ENCODE peak calls at places on chromosomes 3 and 15, in seven cellular contexts. One of them, this sample, is unnamed. For H3K9me3, the result is how much of the 10 kb centered on the place peaks cover.

GRCh38 chr3:12922299-12922698 is 80.9 kb upstream of the RPL32 start:
- DNase-seq in cardiac muscle cell: peak
- DNase-seq in tibial nerve: no peak
- DNase-seq in transverse colon: no peak
- DNase-seq in Panc1: no peak
- DNase-seq in GM23248: no peak
- DNase-seq in IMR-90: peak
- DNase-seq in this sample: no peak

GRCh38 chr3:36911990-36912804 is 32.7 kb downstream of the TRANK1 start:
- DNase-seq in cardiac muscle cell: no peak
- DNase-seq in tibial nerve: no peak
- DNase-seq in transverse colon: no peak
- DNase-seq in Panc1: no peak
- DNase-seq in GM23248: peak
- DNase-seq in IMR-90: peak
- DNase-seq in this sample: peak

GRCh38 chr3:16290827-16291196 is 25.8 kb downstream of the OXNAD1 start:
- DNase-seq in cardiac muscle cell: no peak
- DNase-seq in tibial nerve: no peak
- DNase-seq in transverse colon: no peak
- DNase-seq in Panc1: no peak
- DNase-seq in GM23248: peak
- DNase-seq in IMR-90: no peak
- DNase-seq in this sample: no peak

GRCh38 chr3:196051336-196052076 is 30.4 kb downstream of the TFRC start:
- DNase-seq in cardiac muscle cell: no peak
- DNase-seq in tibial nerve: no peak
- DNase-seq in transverse colon: no peak
- DNase-seq in Panc1: no peak
- DNase-seq in GM23248: no peak
- DNase-seq in IMR-90: no peak
- DNase-seq in this sample: no peak

GRCh38 chr3:29683306-29683993 is 402.6 kb downstream of the RBMS3 start:
- DNase-seq in cardiac muscle cell: peak
- DNase-seq in tibial nerve: no peak
- DNase-seq in transverse colon: no peak
- DNase-seq in Panc1: no peak
- DNase-seq in GM23248: peak
- DNase-seq in IMR-90: peak
- DNase-seq in this sample: no peak

GRCh38 chr15:89023311-89023961 is 64.8 kb upstream of the ABHD2 start:
- DNase-seq in cardiac muscle cell: no peak
- DNase-seq in tibial nerve: no peak
- DNase-seq in transverse colon: no peak
- DNase-seq in Panc1: no peak
- DNase-seq in GM23248: peak
- DNase-seq in IMR-90: peak
- DNase-seq in this sample: no peak

GRCh38 chr3:175192536-175192935 is 333.4 kb downstream of the NAALADL2 start:
- DNase-seq in cardiac muscle cell: no peak
- DNase-seq in tibial nerve: no peak
- DNase-seq in transverse colon: no peak
- DNase-seq in Panc1: no peak
- DNase-seq in GM23248: peak
- DNase-seq in IMR-90: peak
- DNase-seq in this sample: no peak

GRCh38 chr3:170751083-170751893 is 118.7 kb downstream of the RPL22L1 start:
- DNase-seq in cardiac muscle cell: no peak
- DNase-seq in tibial nerve: peak
- DNase-seq in transverse colon: peak
- DNase-seq in Panc1: peak
- DNase-seq in GM23248: peak
- DNase-seq in IMR-90: peak
- DNase-seq in this sample: no peak

GRCh38 chr3:2517479-2518188 is 419.0 kb downstream of the CNTN4 start:
- DNase-seq in cardiac muscle cell: no peak
- DNase-seq in tibial nerve: no peak
- DNase-seq in transverse colon: no peak
- DNase-seq in Panc1: no peak
- DNase-seq in GM23248: no peak
- DNase-seq in IMR-90: no peak
- DNase-seq in this sample: no peak

GRCh38 chr3:44208086-44208485 is 33.6 kb upstream of the TOPAZ1 start:
- DNase-seq in cardiac muscle cell: no peak
- DNase-seq in tibial nerve: no peak
- DNase-seq in transverse colon: no peak
- DNase-seq in Panc1: no peak
- DNase-seq in GM23248: no peak
- DNase-seq in IMR-90: no peak
- DNase-seq in this sample: no peak

DNA sequence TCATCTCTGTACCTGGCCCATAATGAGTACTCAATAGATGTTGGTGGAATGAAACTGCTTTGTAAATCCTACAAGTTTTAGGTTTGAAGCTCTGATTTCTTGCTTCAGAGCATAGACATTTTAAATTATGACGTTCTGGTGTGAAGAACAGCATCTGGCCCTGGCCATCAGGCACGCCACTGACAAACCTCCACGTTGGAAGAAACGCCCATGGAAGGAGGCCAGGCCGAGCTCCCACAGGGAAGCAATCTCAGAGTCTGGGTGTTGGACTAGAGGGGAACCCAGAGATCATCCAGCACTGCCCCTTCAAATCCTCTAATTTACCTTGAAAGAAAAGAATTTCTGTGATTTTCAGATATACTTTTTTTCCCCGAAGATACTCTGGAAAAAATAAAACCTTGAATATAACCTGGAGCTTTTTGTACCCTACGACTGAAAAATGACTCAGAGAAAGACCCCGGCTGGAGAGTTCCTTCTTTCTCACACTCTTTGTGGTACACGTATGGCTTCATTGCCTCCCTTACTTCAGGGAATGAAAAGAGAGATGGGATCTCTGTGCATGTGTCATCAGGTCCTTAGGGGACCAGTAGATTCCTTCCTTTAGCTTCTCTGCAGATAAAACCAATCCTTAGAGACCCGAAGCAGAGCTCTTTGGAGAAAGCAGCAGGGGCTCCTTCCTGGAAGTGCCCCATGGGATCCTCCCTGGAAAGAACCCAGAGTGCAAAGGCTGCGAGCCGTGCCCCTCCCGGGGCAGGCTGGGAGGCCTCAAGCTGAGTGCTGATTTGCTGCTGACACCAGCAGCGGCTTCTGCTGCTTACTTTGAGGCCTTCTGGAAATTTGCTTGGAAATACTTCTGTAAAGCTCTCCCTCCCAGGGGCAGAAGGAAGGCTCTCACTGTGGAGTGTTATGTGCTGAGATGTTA is 328.4 kb upstream of the RGMA start:
- DNase-seq in cardiac muscle cell: no peak
- DNase-seq in tibial nerve: no peak
- DNase-seq in transverse colon: no peak
- DNase-seq in Panc1: no peak
- DNase-seq in GM23248: no peak
- DNase-seq in IMR-90: no peak
- DNase-seq in this sample: no peak
- H3K9me3 ChIP-seq in cardiac muscle cell: under half
- H3K9me3 ChIP-seq in tibial nerve: under half
- H3K9me3 ChIP-seq in transverse colon: under half
- H3K9me3 ChIP-seq in Panc1: under half
- H3K9me3 ChIP-seq in GM23248: under half
- H3K9me3 ChIP-seq in IMR-90: under half
- H3K9me3 ChIP-seq in this sample: under half

GRCh38 chr15:23518104-23518503 is 47.4 kb upstream of the MKRN3 start:
- DNase-seq in cardiac muscle cell: no peak
- DNase-seq in tibial nerve: no peak
- DNase-seq in transverse colon: no peak
- DNase-seq in Panc1: no peak
- DNase-seq in GM23248: no peak
- DNase-seq in IMR-90: no peak
- DNase-seq in this sample: no peak

GRCh38 chr15:23516866-23517265 is 48.6 kb upstream of the MKRN3 start:
- DNase-seq in cardiac muscle cell: no peak
- DNase-seq in tibial nerve: no peak
- DNase-seq in transverse colon: no peak
- DNase-seq in Panc1: no peak
- DNase-seq in GM23248: no peak
- DNase-seq in IMR-90: no peak
- DNase-seq in this sample: no peak

DNA sequence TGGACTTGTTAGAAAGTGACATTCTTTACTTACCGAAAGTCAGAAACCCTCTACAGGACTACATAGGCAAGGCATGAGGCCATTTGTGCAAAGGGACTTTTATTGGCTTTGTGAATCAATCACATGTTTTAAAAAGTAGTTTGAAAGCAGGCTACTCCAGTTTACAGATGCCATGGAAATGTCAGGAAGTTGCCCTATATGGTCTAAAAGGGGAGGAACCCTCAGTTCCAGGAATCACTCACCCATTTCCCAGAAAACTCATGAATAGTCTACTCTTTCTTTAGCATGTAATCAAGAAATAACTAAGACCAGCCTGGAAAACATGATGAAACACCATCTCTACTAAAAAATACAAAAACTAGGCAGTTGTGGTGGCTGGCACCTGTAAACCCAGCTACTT is 51.0 kb upstream of the MKRN3 start:
- DNase-seq in cardiac muscle cell: no peak
- DNase-seq in tibial nerve: no peak
- DNase-seq in transverse colon: no peak
- DNase-seq in Panc1: no peak
- DNase-seq in GM23248: no peak
- DNase-seq in IMR-90: no peak
- DNase-seq in this sample: no peak
- H3K9me3 ChIP-seq in cardiac muscle cell: under half
- H3K9me3 ChIP-seq in tibial nerve: under half
- H3K9me3 ChIP-seq in transverse colon: under half
- H3K9me3 ChIP-seq in Panc1: under half
- H3K9me3 ChIP-seq in GM23248: under half
- H3K9me3 ChIP-seq in IMR-90: under half
- H3K9me3 ChIP-seq in this sample: under half

DNA sequence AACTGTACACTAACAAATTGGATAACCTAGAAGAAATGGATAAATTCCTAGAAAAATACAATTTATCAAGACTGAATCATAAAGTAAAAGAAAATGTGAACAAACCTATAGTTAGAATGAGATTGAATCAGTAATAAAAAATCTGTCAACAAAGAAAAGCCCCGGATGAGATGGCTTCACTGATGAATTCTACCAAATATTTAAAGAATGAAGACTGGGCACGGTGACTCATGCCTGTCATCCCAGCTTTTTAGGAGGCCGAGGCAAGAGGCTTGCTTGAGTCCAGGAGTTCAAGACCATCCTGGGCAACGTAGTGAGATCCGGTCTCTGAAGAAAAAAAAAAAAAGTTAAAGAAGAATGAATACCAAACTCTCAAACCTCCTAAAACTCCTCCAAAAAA is 17.7 kb upstream of the AP4E1 start:
- DNase-seq in cardiac muscle cell: no peak
- DNase-seq in tibial nerve: no peak
- DNase-seq in transverse colon: no peak
- DNase-seq in Panc1: no peak
- DNase-seq in GM23248: peak
- DNase-seq in IMR-90: peak
- DNase-seq in this sample: no peak
- H3K9me3 ChIP-seq in cardiac muscle cell: under half
- H3K9me3 ChIP-seq in tibial nerve: under half
- H3K9me3 ChIP-seq in transverse colon: under half
- H3K9me3 ChIP-seq in Panc1: under half
- H3K9me3 ChIP-seq in GM23248: under half
- H3K9me3 ChIP-seq in IMR-90: under half
- H3K9me3 ChIP-seq in this sample: under half

GRCh38 chr15:27101982-27102381 is 131.0 kb downstream of the GABRG3 start:
- DNase-seq in cardiac muscle cell: no peak
- DNase-seq in tibial nerve: no peak
- DNase-seq in transverse colon: no peak
- DNase-seq in Panc1: no peak
- DNase-seq in GM23248: no peak
- DNase-seq in IMR-90: no peak
- DNase-seq in this sample: no peak

GRCh38 chr15:27097506-27097905 is 126.5 kb downstream of the GABRG3 start:
- DNase-seq in cardiac muscle cell: no peak
- DNase-seq in tibial nerve: no peak
- DNase-seq in transverse colon: no peak
- DNase-seq in Panc1: no peak
- DNase-seq in GM23248: no peak
- DNase-seq in IMR-90: no peak
- DNase-seq in this sample: no peak

GRCh38 chr15:27091270-27091940 is 120.4 kb downstream of the GABRG3 start:
- DNase-seq in cardiac muscle cell: no peak
- DNase-seq in tibial nerve: no peak
- DNase-seq in transverse colon: no peak
- DNase-seq in Panc1: no peak
- DNase-seq in GM23248: peak
- DNase-seq in IMR-90: no peak
- DNase-seq in this sample: no peak

GRCh38 chr15:27092404-27092803 is 121.4 kb downstream of the GABRG3 start:
- DNase-seq in cardiac muscle cell: no peak
- DNase-seq in tibial nerve: no peak
- DNase-seq in transverse colon: no peak
- DNase-seq in Panc1: no peak
- DNase-seq in GM23248: no peak
- DNase-seq in IMR-90: no peak
- DNase-seq in this sample: no peak

GRCh38 chr15:27095809-27096580 is 125.0 kb downstream of the GABRG3 start:
- DNase-seq in cardiac muscle cell: no peak
- DNase-seq in tibial nerve: no peak
- DNase-seq in transverse colon: no peak
- DNase-seq in Panc1: no peak
- DNase-seq in GM23248: peak
- DNase-seq in IMR-90: no peak
- DNase-seq in this sample: no peak
- H3K9me3 ChIP-seq in cardiac muscle cell: under half
- H3K9me3 ChIP-seq in tibial nerve: under half
- H3K9me3 ChIP-seq in transverse colon: under half
- H3K9me3 ChIP-seq in Panc1: under half
- H3K9me3 ChIP-seq in GM23248: under half
- H3K9me3 ChIP-seq in IMR-90: under half
- H3K9me3 ChIP-seq in this sample: under half

GRCh38 chr3:136280961-136281360 is 30.8 kb downstream of the PCCB start:
- DNase-seq in cardiac muscle cell: no peak
- DNase-seq in tibial nerve: no peak
- DNase-seq in transverse colon: no peak
- DNase-seq in Panc1: no peak
- DNase-seq in GM23248: no peak
- DNase-seq in IMR-90: no peak
- DNase-seq in this sample: no peak
- H3K9me3 ChIP-seq in cardiac muscle cell: under half
- H3K9me3 ChIP-seq in tibial nerve: under half
- H3K9me3 ChIP-seq in transverse colon: under half
- H3K9me3 ChIP-seq in Panc1: under half
- H3K9me3 ChIP-seq in GM23248: under half
- H3K9me3 ChIP-seq in IMR-90: under half
- H3K9me3 ChIP-seq in this sample: under half

This sample was measured in esophagus squamous epithelium.